ENCODE peak calls at places on chromosomes 7 and 10, in four cellular contexts. One of them, this sample, is unnamed.

GRCh38 chr7:107164092-107164491 is 4.7 kb upstream of the HBP1 start:
- DNase-seq in NCI-H2171 treated with DMSO at 0.1 percent for 48 hours: no peak
- DNase-seq in A172: no peak
- DNase-seq in pancreas: no peak
- DNase-seq in this sample: no peak

GRCh38 chr10:31586708-31587107 is 267.7 kb downstream of the ZEB1 start:
- DNase-seq in NCI-H2171 treated with DMSO at 0.1 percent for 48 hours: no peak
- DNase-seq in pancreas: no peak
- DNase-seq in A172: no peak
- DNase-seq in this sample: no peak

GRCh38 chr10:30553625-30554442 is 75.7 kb downstream of the LYZL2 start:
- DNase-seq in NCI-H2171 treated with DMSO at 0.1 percent for 48 hours: no peak
- DNase-seq in pancreas: no peak
- DNase-seq in A172: no peak
- DNase-seq in this sample: no peak

GRCh38 chr10:62038609-62039190 is 137.2 kb downstream of the ARID5B start:
- DNase-seq in pancreas: peak
- DNase-seq in A172: peak
- DNase-seq in NCI-H2171 treated with DMSO at 0.1 percent for 48 hours: peak
- DNase-seq in this sample: peak

GRCh38 chr10:99276848-99277486 is 41.3 kb upstream of the HPSE2 start:
- DNase-seq in pancreas: no peak
- DNase-seq in NCI-H2171 treated with DMSO at 0.1 percent for 48 hours: peak
- DNase-seq in A172: peak
- DNase-seq in this sample: no peak

GRCh38 chr10:15472431-15473400 is 101.6 kb upstream of the FAM171A1 start:
- DNase-seq in NCI-H2171 treated with DMSO at 0.1 percent for 48 hours: no peak
- DNase-seq in pancreas: no peak
- DNase-seq in A172: no peak
- DNase-seq in this sample: no peak

GRCh38 chr7:128366290-128366689 is 4.8 kb upstream of the PRRT4 start:
- DNase-seq in pancreas: no peak
- DNase-seq in A172: no peak
- DNase-seq in NCI-H2171 treated with DMSO at 0.1 percent for 48 hours: no peak
- DNase-seq in this sample: no peak

GRCh38 chr7:96414931-96415292 is 93.0 kb upstream of the SLC25A13 start:
- DNase-seq in pancreas: no peak
- DNase-seq in A172: peak
- DNase-seq in NCI-H2171 treated with DMSO at 0.1 percent for 48 hours: peak
- DNase-seq in this sample: peak

GRCh38 chr7:68269410-68269809 is 1272.8 kb downstream of the TYW1 start:
- DNase-seq in A172: peak
- DNase-seq in pancreas: no peak
- DNase-seq in NCI-H2171 treated with DMSO at 0.1 percent for 48 hours: no peak
- DNase-seq in this sample: no peak

This sample was measured in activated naive CD4-positive, alpha-beta T cell treated with anti-CD3 and anti-CD28 coated beads, Interleukin-2, amount 10 ng/mL, durations not matched to agents 7 days and 5 days.